ENCODE peak calls at places on chromosomes 2 and 18, in eight cellular contexts. One of them, this sample, is unnamed.

GRCh38 chr2:176454893-176455810 is 185.9 kb downstream of the MTX2 start:
- DNase-seq in globus pallidus: peak
- DNase-seq in anterior cingulate cortex: peak
- DNase-seq in stimulated activated CD8-positive, alpha-beta memory T cell treated with anti-CD3 and anti-CD28 coated beads, Interleukin-4, amount 100 ng/mL, for 1 hour: peak
- DNase-seq in activated T-helper 2 cell treated with anti-CD3 and anti-CD28 coated beads, Interferon-gamma antibody, Interleukin-2, Interleukin-4, amounts not matched to agents 10 μg/mL and 5 μg/mL and 100 μg/mL, durations not matched to agents 14 hours and 24 hours and 36 hours: peak
- DNase-seq in AG08396: peak
- DNase-seq in nucleus accumbens: peak
- DNase-seq in dermis microvascular lymphatic vessel endothelial cell: peak
- DNase-seq in this sample: peak

GRCh38 chr18:63677490-63678225 is 16.0 kb upstream of the SERPINB3 start:
- DNase-seq in globus pallidus: no peak
- DNase-seq in anterior cingulate cortex: no peak
- DNase-seq in stimulated activated CD8-positive, alpha-beta memory T cell treated with anti-CD3 and anti-CD28 coated beads, Interleukin-4, amount 100 ng/mL, for 1 hour: no peak
- DNase-seq in activated T-helper 2 cell treated with anti-CD3 and anti-CD28 coated beads, Interferon-gamma antibody, Interleukin-2, Interleukin-4, amounts not matched to agents 10 μg/mL and 5 μg/mL and 100 μg/mL, durations not matched to agents 14 hours and 24 hours and 36 hours: no peak
- DNase-seq in AG08396: no peak
- DNase-seq in nucleus accumbens: no peak
- DNase-seq in dermis microvascular lymphatic vessel endothelial cell: no peak
- DNase-seq in this sample: no peak

GRCh38 chr2:17857016-17857415 is 21.5 kb upstream of the KCNS3 start:
- DNase-seq in globus pallidus: no peak
- DNase-seq in anterior cingulate cortex: no peak
- DNase-seq in stimulated activated CD8-positive, alpha-beta memory T cell treated with anti-CD3 and anti-CD28 coated beads, Interleukin-4, amount 100 ng/mL, for 1 hour: no peak
- DNase-seq in activated T-helper 2 cell treated with anti-CD3 and anti-CD28 coated beads, Interferon-gamma antibody, Interleukin-2, Interleukin-4, amounts not matched to agents 10 μg/mL and 5 μg/mL and 100 μg/mL, durations not matched to agents 14 hours and 24 hours and 36 hours: no peak
- DNase-seq in AG08396: no peak
- DNase-seq in nucleus accumbens: no peak
- DNase-seq in dermis microvascular lymphatic vessel endothelial cell: no peak
- DNase-seq in this sample: no peak

GRCh38 chr2:10169581-10169980 is 47.0 kb downstream of the RRM2 start:
- DNase-seq in globus pallidus: no peak
- DNase-seq in anterior cingulate cortex: no peak
- DNase-seq in stimulated activated CD8-positive, alpha-beta memory T cell treated with anti-CD3 and anti-CD28 coated beads, Interleukin-4, amount 100 ng/mL, for 1 hour: no peak
- DNase-seq in activated T-helper 2 cell treated with anti-CD3 and anti-CD28 coated beads, Interferon-gamma antibody, Interleukin-2, Interleukin-4, amounts not matched to agents 10 μg/mL and 5 μg/mL and 100 μg/mL, durations not matched to agents 14 hours and 24 hours and 36 hours: no peak
- DNase-seq in AG08396: no peak
- DNase-seq in nucleus accumbens: no peak
- DNase-seq in dermis microvascular lymphatic vessel endothelial cell: no peak
- DNase-seq in this sample: no peak

GRCh38 chr2:173708757-173709156 is 256.4 kb downstream of the SP3 start:
- DNase-seq in globus pallidus: no peak
- DNase-seq in anterior cingulate cortex: no peak
- DNase-seq in stimulated activated CD8-positive, alpha-beta memory T cell treated with anti-CD3 and anti-CD28 coated beads, Interleukin-4, amount 100 ng/mL, for 1 hour: no peak
- DNase-seq in activated T-helper 2 cell treated with anti-CD3 and anti-CD28 coated beads, Interferon-gamma antibody, Interleukin-2, Interleukin-4, amounts not matched to agents 10 μg/mL and 5 μg/mL and 100 μg/mL, durations not matched to agents 14 hours and 24 hours and 36 hours: no peak
- DNase-seq in AG08396: no peak
- DNase-seq in nucleus accumbens: no peak
- DNase-seq in dermis microvascular lymphatic vessel endothelial cell: no peak
- DNase-seq in this sample: no peak

GRCh38 chr2:39981877-39982276 is 202.8 kb upstream of the THUMPD2 start:
- DNase-seq in globus pallidus: no peak
- DNase-seq in anterior cingulate cortex: no peak
- DNase-seq in stimulated activated CD8-positive, alpha-beta memory T cell treated with anti-CD3 and anti-CD28 coated beads, Interleukin-4, amount 100 ng/mL, for 1 hour: no peak
- DNase-seq in activated T-helper 2 cell treated with anti-CD3 and anti-CD28 coated beads, Interferon-gamma antibody, Interleukin-2, Interleukin-4, amounts not matched to agents 10 μg/mL and 5 μg/mL and 100 μg/mL, durations not matched to agents 14 hours and 24 hours and 36 hours: no peak
- DNase-seq in AG08396: no peak
- DNase-seq in nucleus accumbens: no peak
- DNase-seq in dermis microvascular lymphatic vessel endothelial cell: no peak
- DNase-seq in this sample: no peak

GRCh38 chr18:62660741-62661140 is 54.6 kb upstream of the PHLPP1 start:
- DNase-seq in globus pallidus: no peak
- DNase-seq in anterior cingulate cortex: no peak
- DNase-seq in stimulated activated CD8-positive, alpha-beta memory T cell treated with anti-CD3 and anti-CD28 coated beads, Interleukin-4, amount 100 ng/mL, for 1 hour: no peak
- DNase-seq in activated T-helper 2 cell treated with anti-CD3 and anti-CD28 coated beads, Interferon-gamma antibody, Interleukin-2, Interleukin-4, amounts not matched to agents 10 μg/mL and 5 μg/mL and 100 μg/mL, durations not matched to agents 14 hours and 24 hours and 36 hours: no peak
- DNase-seq in AG08396: no peak
- DNase-seq in nucleus accumbens: no peak
- DNase-seq in dermis microvascular lymphatic vessel endothelial cell: no peak
- DNase-seq in this sample: no peak

GRCh38 chr2:222295368-222296041 is 3.3 kb downstream of the PAX3 start:
- DNase-seq in globus pallidus: no peak
- DNase-seq in anterior cingulate cortex: no peak
- DNase-seq in stimulated activated CD8-positive, alpha-beta memory T cell treated with anti-CD3 and anti-CD28 coated beads, Interleukin-4, amount 100 ng/mL, for 1 hour: no peak
- DNase-seq in activated T-helper 2 cell treated with anti-CD3 and anti-CD28 coated beads, Interferon-gamma antibody, Interleukin-2, Interleukin-4, amounts not matched to agents 10 μg/mL and 5 μg/mL and 100 μg/mL, durations not matched to agents 14 hours and 24 hours and 36 hours: no peak
- DNase-seq in AG08396: no peak
- DNase-seq in nucleus accumbens: no peak
- DNase-seq in dermis microvascular lymphatic vessel endothelial cell: no peak
- DNase-seq in this sample: no peak

GRCh38 chr2:106531676-106532075 is 44.5 kb downstream of the CD8B2 start:
- DNase-seq in globus pallidus: no peak
- DNase-seq in anterior cingulate cortex: no peak
- DNase-seq in stimulated activated CD8-positive, alpha-beta memory T cell treated with anti-CD3 and anti-CD28 coated beads, Interleukin-4, amount 100 ng/mL, for 1 hour: no peak
- DNase-seq in activated T-helper 2 cell treated with anti-CD3 and anti-CD28 coated beads, Interferon-gamma antibody, Interleukin-2, Interleukin-4, amounts not matched to agents 10 μg/mL and 5 μg/mL and 100 μg/mL, durations not matched to agents 14 hours and 24 hours and 36 hours: no peak
- DNase-seq in AG08396: no peak
- DNase-seq in nucleus accumbens: no peak
- DNase-seq in dermis microvascular lymphatic vessel endothelial cell: no peak
- DNase-seq in this sample: no peak

GRCh38 chr2:20593072-20594034 is 57.5 kb downstream of the HS1BP3 start:
- DNase-seq in globus pallidus: no peak
- DNase-seq in anterior cingulate cortex: no peak
- DNase-seq in stimulated activated CD8-positive, alpha-beta memory T cell treated with anti-CD3 and anti-CD28 coated beads, Interleukin-4, amount 100 ng/mL, for 1 hour: no peak
- DNase-seq in activated T-helper 2 cell treated with anti-CD3 and anti-CD28 coated beads, Interferon-gamma antibody, Interleukin-2, Interleukin-4, amounts not matched to agents 10 μg/mL and 5 μg/mL and 100 μg/mL, durations not matched to agents 14 hours and 24 hours and 36 hours: no peak
- DNase-seq in AG08396: peak
- DNase-seq in nucleus accumbens: no peak
- DNase-seq in dermis microvascular lymphatic vessel endothelial cell: no peak
- DNase-seq in this sample: no peak

GRCh38 chr2:234980476-234981187 is 28.8 kb downstream of the SH3BP4 start:
- DNase-seq in globus pallidus: no peak
- DNase-seq in anterior cingulate cortex: no peak
- DNase-seq in stimulated activated CD8-positive, alpha-beta memory T cell treated with anti-CD3 and anti-CD28 coated beads, Interleukin-4, amount 100 ng/mL, for 1 hour: no peak
- DNase-seq in activated T-helper 2 cell treated with anti-CD3 and anti-CD28 coated beads, Interferon-gamma antibody, Interleukin-2, Interleukin-4, amounts not matched to agents 10 μg/mL and 5 μg/mL and 100 μg/mL, durations not matched to agents 14 hours and 24 hours and 36 hours: no peak
- DNase-seq in AG08396: no peak
- DNase-seq in nucleus accumbens: no peak
- DNase-seq in dermis microvascular lymphatic vessel endothelial cell: no peak
- DNase-seq in this sample: no peak

GRCh38 chr2:88500691-88501090 is 48.2 kb upstream of the FOXI3 start:
- DNase-seq in globus pallidus: no peak
- DNase-seq in anterior cingulate cortex: no peak
- DNase-seq in stimulated activated CD8-positive, alpha-beta memory T cell treated with anti-CD3 and anti-CD28 coated beads, Interleukin-4, amount 100 ng/mL, for 1 hour: no peak
- DNase-seq in activated T-helper 2 cell treated with anti-CD3 and anti-CD28 coated beads, Interferon-gamma antibody, Interleukin-2, Interleukin-4, amounts not matched to agents 10 μg/mL and 5 μg/mL and 100 μg/mL, durations not matched to agents 14 hours and 24 hours and 36 hours: no peak
- DNase-seq in AG08396: no peak
- DNase-seq in nucleus accumbens: no peak
- DNase-seq in dermis microvascular lymphatic vessel endothelial cell: no peak
- DNase-seq in this sample: no peak

GRCh38 chr2:203566161-203566560 is 31.1 kb upstream of the RAPH1 start:
- DNase-seq in globus pallidus: no peak
- DNase-seq in anterior cingulate cortex: no peak
- DNase-seq in stimulated activated CD8-positive, alpha-beta memory T cell treated with anti-CD3 and anti-CD28 coated beads, Interleukin-4, amount 100 ng/mL, for 1 hour: no peak
- DNase-seq in activated T-helper 2 cell treated with anti-CD3 and anti-CD28 coated beads, Interferon-gamma antibody, Interleukin-2, Interleukin-4, amounts not matched to agents 10 μg/mL and 5 μg/mL and 100 μg/mL, durations not matched to agents 14 hours and 24 hours and 36 hours: no peak
- DNase-seq in AG08396: no peak
- DNase-seq in nucleus accumbens: no peak
- DNase-seq in dermis microvascular lymphatic vessel endothelial cell: no peak
- DNase-seq in this sample: no peak

GRCh38 chr2:193793914-193794313 is 1599.2 kb upstream of the TMEFF2 start:
- DNase-seq in globus pallidus: no peak
- DNase-seq in anterior cingulate cortex: no peak
- DNase-seq in stimulated activated CD8-positive, alpha-beta memory T cell treated with anti-CD3 and anti-CD28 coated beads, Interleukin-4, amount 100 ng/mL, for 1 hour: no peak
- DNase-seq in activated T-helper 2 cell treated with anti-CD3 and anti-CD28 coated beads, Interferon-gamma antibody, Interleukin-2, Interleukin-4, amounts not matched to agents 10 μg/mL and 5 μg/mL and 100 μg/mL, durations not matched to agents 14 hours and 24 hours and 36 hours: no peak
- DNase-seq in AG08396: no peak
- DNase-seq in nucleus accumbens: no peak
- DNase-seq in dermis microvascular lymphatic vessel endothelial cell: no peak
- DNase-seq in this sample: no peak

GRCh38 chr18:48792141-48792540 is 158.6 kb downstream of the SMAD7 start:
- DNase-seq in globus pallidus: no peak
- DNase-seq in anterior cingulate cortex: no peak
- DNase-seq in stimulated activated CD8-positive, alpha-beta memory T cell treated with anti-CD3 and anti-CD28 coated beads, Interleukin-4, amount 100 ng/mL, for 1 hour: no peak
- DNase-seq in activated T-helper 2 cell treated with anti-CD3 and anti-CD28 coated beads, Interferon-gamma antibody, Interleukin-2, Interleukin-4, amounts not matched to agents 10 μg/mL and 5 μg/mL and 100 μg/mL, durations not matched to agents 14 hours and 24 hours and 36 hours: no peak
- DNase-seq in AG08396: no peak
- DNase-seq in nucleus accumbens: no peak
- DNase-seq in dermis microvascular lymphatic vessel endothelial cell: no peak
- DNase-seq in this sample: no peak

GRCh38 chr2:217379807-217380206 is 519.9 kb upstream of the TNP1 start:
- DNase-seq in globus pallidus: no peak
- DNase-seq in anterior cingulate cortex: no peak
- DNase-seq in stimulated activated CD8-positive, alpha-beta memory T cell treated with anti-CD3 and anti-CD28 coated beads, Interleukin-4, amount 100 ng/mL, for 1 hour: no peak
- DNase-seq in activated T-helper 2 cell treated with anti-CD3 and anti-CD28 coated beads, Interferon-gamma antibody, Interleukin-2, Interleukin-4, amounts not matched to agents 10 μg/mL and 5 μg/mL and 100 μg/mL, durations not matched to agents 14 hours and 24 hours and 36 hours: no peak
- DNase-seq in AG08396: no peak
- DNase-seq in nucleus accumbens: no peak
- DNase-seq in dermis microvascular lymphatic vessel endothelial cell: no peak
- DNase-seq in this sample: no peak

GRCh38 chr2:68747918-68748317 is 13.3 kb downstream of the ARHGAP25 start:
- DNase-seq in globus pallidus: no peak
- DNase-seq in anterior cingulate cortex: no peak
- DNase-seq in stimulated activated CD8-positive, alpha-beta memory T cell treated with anti-CD3 and anti-CD28 coated beads, Interleukin-4, amount 100 ng/mL, for 1 hour: no peak
- DNase-seq in activated T-helper 2 cell treated with anti-CD3 and anti-CD28 coated beads, Interferon-gamma antibody, Interleukin-2, Interleukin-4, amounts not matched to agents 10 μg/mL and 5 μg/mL and 100 μg/mL, durations not matched to agents 14 hours and 24 hours and 36 hours: no peak
- DNase-seq in AG08396: no peak
- DNase-seq in nucleus accumbens: no peak
- DNase-seq in dermis microvascular lymphatic vessel endothelial cell: no peak
- DNase-seq in this sample: no peak

GRCh38 chr2:126748929-126749518 is 93.1 kb downstream of the GYPC start:
- DNase-seq in globus pallidus: no peak
- DNase-seq in anterior cingulate cortex: no peak
- DNase-seq in stimulated activated CD8-positive, alpha-beta memory T cell treated with anti-CD3 and anti-CD28 coated beads, Interleukin-4, amount 100 ng/mL, for 1 hour: no peak
- DNase-seq in activated T-helper 2 cell treated with anti-CD3 and anti-CD28 coated beads, Interferon-gamma antibody, Interleukin-2, Interleukin-4, amounts not matched to agents 10 μg/mL and 5 μg/mL and 100 μg/mL, durations not matched to agents 14 hours and 24 hours and 36 hours: no peak
- DNase-seq in AG08396: no peak
- DNase-seq in nucleus accumbens: no peak
- DNase-seq in dermis microvascular lymphatic vessel endothelial cell: no peak
- DNase-seq in this sample: no peak

GRCh38 chr2:142165790-142166189 is 35.0 kb upstream of the LRP1B start:
- DNase-seq in globus pallidus: peak
- DNase-seq in anterior cingulate cortex: no peak
- DNase-seq in stimulated activated CD8-positive, alpha-beta memory T cell treated with anti-CD3 and anti-CD28 coated beads, Interleukin-4, amount 100 ng/mL, for 1 hour: no peak
- DNase-seq in activated T-helper 2 cell treated with anti-CD3 and anti-CD28 coated beads, Interferon-gamma antibody, Interleukin-2, Interleukin-4, amounts not matched to agents 10 μg/mL and 5 μg/mL and 100 μg/mL, durations not matched to agents 14 hours and 24 hours and 36 hours: no peak
- DNase-seq in AG08396: peak
- DNase-seq in nucleus accumbens: no peak
- DNase-seq in dermis microvascular lymphatic vessel endothelial cell: peak
- DNase-seq in this sample: no peak

GRCh38 chr2:20507166-20507692 is 60.4 kb downstream of the RHOB start:
- DNase-seq in globus pallidus: no peak
- DNase-seq in anterior cingulate cortex: no peak
- DNase-seq in stimulated activated CD8-positive, alpha-beta memory T cell treated with anti-CD3 and anti-CD28 coated beads, Interleukin-4, amount 100 ng/mL, for 1 hour: no peak
- DNase-seq in activated T-helper 2 cell treated with anti-CD3 and anti-CD28 coated beads, Interferon-gamma antibody, Interleukin-2, Interleukin-4, amounts not matched to agents 10 μg/mL and 5 μg/mL and 100 μg/mL, durations not matched to agents 14 hours and 24 hours and 36 hours: no peak
- DNase-seq in AG08396: no peak
- DNase-seq in nucleus accumbens: no peak
- DNase-seq in dermis microvascular lymphatic vessel endothelial cell: no peak
- DNase-seq in this sample: no peak

GRCh38 chr2:107303964-107304363 is 418.0 kb upstream of the ST6GAL2 start:
- DNase-seq in globus pallidus: no peak
- DNase-seq in anterior cingulate cortex: no peak
- DNase-seq in stimulated activated CD8-positive, alpha-beta memory T cell treated with anti-CD3 and anti-CD28 coated beads, Interleukin-4, amount 100 ng/mL, for 1 hour: no peak
- DNase-seq in activated T-helper 2 cell treated with anti-CD3 and anti-CD28 coated beads, Interferon-gamma antibody, Interleukin-2, Interleukin-4, amounts not matched to agents 10 μg/mL and 5 μg/mL and 100 μg/mL, durations not matched to agents 14 hours and 24 hours and 36 hours: no peak
- DNase-seq in AG08396: no peak
- DNase-seq in nucleus accumbens: no peak
- DNase-seq in dermis microvascular lymphatic vessel endothelial cell: no peak
- DNase-seq in this sample: no peak

GRCh38 chr2:235527806-235528480 is 34.1 kb downstream of the AGAP1 start:
- DNase-seq in globus pallidus: no peak
- DNase-seq in anterior cingulate cortex: no peak
- DNase-seq in stimulated activated CD8-positive, alpha-beta memory T cell treated with anti-CD3 and anti-CD28 coated beads, Interleukin-4, amount 100 ng/mL, for 1 hour: no peak
- DNase-seq in activated T-helper 2 cell treated with anti-CD3 and anti-CD28 coated beads, Interferon-gamma antibody, Interleukin-2, Interleukin-4, amounts not matched to agents 10 μg/mL and 5 μg/mL and 100 μg/mL, durations not matched to agents 14 hours and 24 hours and 36 hours: no peak
- DNase-seq in AG08396: no peak
- DNase-seq in nucleus accumbens: no peak
- DNase-seq in dermis microvascular lymphatic vessel endothelial cell: no peak
- DNase-seq in this sample: no peak

GRCh38 chr2:218980800-218981389 is 4.1 kb downstream of the FEV start:
- DNase-seq in globus pallidus: no peak
- DNase-seq in anterior cingulate cortex: no peak
- DNase-seq in stimulated activated CD8-positive, alpha-beta memory T cell treated with anti-CD3 and anti-CD28 coated beads, Interleukin-4, amount 100 ng/mL, for 1 hour: no peak
- DNase-seq in activated T-helper 2 cell treated with anti-CD3 and anti-CD28 coated beads, Interferon-gamma antibody, Interleukin-2, Interleukin-4, amounts not matched to agents 10 μg/mL and 5 μg/mL and 100 μg/mL, durations not matched to agents 14 hours and 24 hours and 36 hours: no peak
- DNase-seq in AG08396: no peak
- DNase-seq in nucleus accumbens: no peak
- DNase-seq in dermis microvascular lymphatic vessel endothelial cell: no peak
- DNase-seq in this sample: peak

GRCh38 chr18:25739356-25739755 is 351.1 kb downstream of the SS18 start:
- DNase-seq in globus pallidus: no peak
- DNase-seq in anterior cingulate cortex: no peak
- DNase-seq in stimulated activated CD8-positive, alpha-beta memory T cell treated with anti-CD3 and anti-CD28 coated beads, Interleukin-4, amount 100 ng/mL, for 1 hour: no peak
- DNase-seq in activated T-helper 2 cell treated with anti-CD3 and anti-CD28 coated beads, Interferon-gamma antibody, Interleukin-2, Interleukin-4, amounts not matched to agents 10 μg/mL and 5 μg/mL and 100 μg/mL, durations not matched to agents 14 hours and 24 hours and 36 hours: no peak
- DNase-seq in AG08396: no peak
- DNase-seq in nucleus accumbens: no peak
- DNase-seq in dermis microvascular lymphatic vessel endothelial cell: no peak
- DNase-seq in this sample: no peak

GRCh38 chr2:39179974-39180960 is 59.4 kb upstream of the SOS1 start:
- DNase-seq in globus pallidus: no peak
- DNase-seq in anterior cingulate cortex: no peak
- DNase-seq in stimulated activated CD8-positive, alpha-beta memory T cell treated with anti-CD3 and anti-CD28 coated beads, Interleukin-4, amount 100 ng/mL, for 1 hour: no peak
- DNase-seq in activated T-helper 2 cell treated with anti-CD3 and anti-CD28 coated beads, Interferon-gamma antibody, Interleukin-2, Interleukin-4, amounts not matched to agents 10 μg/mL and 5 μg/mL and 100 μg/mL, durations not matched to agents 14 hours and 24 hours and 36 hours: no peak
- DNase-seq in AG08396: no peak
- DNase-seq in nucleus accumbens: no peak
- DNase-seq in dermis microvascular lymphatic vessel endothelial cell: no peak
- DNase-seq in this sample: no peak

GRCh38 chr2:155733091-155733870 is 599.2 kb downstream of the NR4A2 start:
- DNase-seq in globus pallidus: peak
- DNase-seq in anterior cingulate cortex: no peak
- DNase-seq in stimulated activated CD8-positive, alpha-beta memory T cell treated with anti-CD3 and anti-CD28 coated beads, Interleukin-4, amount 100 ng/mL, for 1 hour: no peak
- DNase-seq in activated T-helper 2 cell treated with anti-CD3 and anti-CD28 coated beads, Interferon-gamma antibody, Interleukin-2, Interleukin-4, amounts not matched to agents 10 μg/mL and 5 μg/mL and 100 μg/mL, durations not matched to agents 14 hours and 24 hours and 36 hours: no peak
- DNase-seq in AG08396: no peak
- DNase-seq in nucleus accumbens: peak
- DNase-seq in dermis microvascular lymphatic vessel endothelial cell: no peak
- DNase-seq in this sample: no peak

GRCh38 chr2:71380665-71381064 is 49.1 kb downstream of the ZNF638 start:
- DNase-seq in globus pallidus: no peak
- DNase-seq in anterior cingulate cortex: no peak
- DNase-seq in stimulated activated CD8-positive, alpha-beta memory T cell treated with anti-CD3 and anti-CD28 coated beads, Interleukin-4, amount 100 ng/mL, for 1 hour: no peak
- DNase-seq in activated T-helper 2 cell treated with anti-CD3 and anti-CD28 coated beads, Interferon-gamma antibody, Interleukin-2, Interleukin-4, amounts not matched to agents 10 μg/mL and 5 μg/mL and 100 μg/mL, durations not matched to agents 14 hours and 24 hours and 36 hours: no peak
- DNase-seq in AG08396: no peak
- DNase-seq in nucleus accumbens: no peak
- DNase-seq in dermis microvascular lymphatic vessel endothelial cell: no peak
- DNase-seq in this sample: no peak

GRCh38 chr2:109055435-109055834 is 66.4 kb upstream of the EDAR start:
- DNase-seq in globus pallidus: no peak
- DNase-seq in anterior cingulate cortex: no peak
- DNase-seq in stimulated activated CD8-positive, alpha-beta memory T cell treated with anti-CD3 and anti-CD28 coated beads, Interleukin-4, amount 100 ng/mL, for 1 hour: no peak
- DNase-seq in activated T-helper 2 cell treated with anti-CD3 and anti-CD28 coated beads, Interferon-gamma antibody, Interleukin-2, Interleukin-4, amounts not matched to agents 10 μg/mL and 5 μg/mL and 100 μg/mL, durations not matched to agents 14 hours and 24 hours and 36 hours: no peak
- DNase-seq in AG08396: no peak
- DNase-seq in nucleus accumbens: no peak
- DNase-seq in dermis microvascular lymphatic vessel endothelial cell: no peak
- DNase-seq in this sample: no peak

GRCh38 chr18:35110554-35111058 is 69.4 kb downstream of the MAPRE2 start:
- DNase-seq in globus pallidus: no peak
- DNase-seq in anterior cingulate cortex: no peak
- DNase-seq in stimulated activated CD8-positive, alpha-beta memory T cell treated with anti-CD3 and anti-CD28 coated beads, Interleukin-4, amount 100 ng/mL, for 1 hour: no peak
- DNase-seq in activated T-helper 2 cell treated with anti-CD3 and anti-CD28 coated beads, Interferon-gamma antibody, Interleukin-2, Interleukin-4, amounts not matched to agents 10 μg/mL and 5 μg/mL and 100 μg/mL, durations not matched to agents 14 hours and 24 hours and 36 hours: no peak
- DNase-seq in AG08396: no peak
- DNase-seq in nucleus accumbens: no peak
- DNase-seq in dermis microvascular lymphatic vessel endothelial cell: no peak
- DNase-seq in this sample: no peak

GRCh38 chr2:71613953-71614925 is 160.9 kb downstream of the DYSF start:
- DNase-seq in globus pallidus: no peak
- DNase-seq in anterior cingulate cortex: no peak
- DNase-seq in stimulated activated CD8-positive, alpha-beta memory T cell treated with anti-CD3 and anti-CD28 coated beads, Interleukin-4, amount 100 ng/mL, for 1 hour: no peak
- DNase-seq in activated T-helper 2 cell treated with anti-CD3 and anti-CD28 coated beads, Interferon-gamma antibody, Interleukin-2, Interleukin-4, amounts not matched to agents 10 μg/mL and 5 μg/mL and 100 μg/mL, durations not matched to agents 14 hours and 24 hours and 36 hours: peak
- DNase-seq in AG08396: no peak
- DNase-seq in nucleus accumbens: no peak
- DNase-seq in dermis microvascular lymphatic vessel endothelial cell: no peak
- DNase-seq in this sample: no peak

GRCh38 chr2:100286318-100286717 is 36.0 kb downstream of the LONRF2 start:
- DNase-seq in globus pallidus: no peak
- DNase-seq in anterior cingulate cortex: no peak
- DNase-seq in stimulated activated CD8-positive, alpha-beta memory T cell treated with anti-CD3 and anti-CD28 coated beads, Interleukin-4, amount 100 ng/mL, for 1 hour: no peak
- DNase-seq in activated T-helper 2 cell treated with anti-CD3 and anti-CD28 coated beads, Interferon-gamma antibody, Interleukin-2, Interleukin-4, amounts not matched to agents 10 μg/mL and 5 μg/mL and 100 μg/mL, durations not matched to agents 14 hours and 24 hours and 36 hours: no peak
- DNase-seq in AG08396: no peak
- DNase-seq in nucleus accumbens: no peak
- DNase-seq in dermis microvascular lymphatic vessel endothelial cell: no peak
- DNase-seq in this sample: no peak

GRCh38 chr2:152585830-152586484 is 131.3 kb downstream of the PRPF40A start:
- DNase-seq in globus pallidus: no peak
- DNase-seq in anterior cingulate cortex: no peak
- DNase-seq in stimulated activated CD8-positive, alpha-beta memory T cell treated with anti-CD3 and anti-CD28 coated beads, Interleukin-4, amount 100 ng/mL, for 1 hour: no peak
- DNase-seq in activated T-helper 2 cell treated with anti-CD3 and anti-CD28 coated beads, Interferon-gamma antibody, Interleukin-2, Interleukin-4, amounts not matched to agents 10 μg/mL and 5 μg/mL and 100 μg/mL, durations not matched to agents 14 hours and 24 hours and 36 hours: no peak
- DNase-seq in AG08396: peak
- DNase-seq in nucleus accumbens: no peak
- DNase-seq in dermis microvascular lymphatic vessel endothelial cell: no peak
- DNase-seq in this sample: no peak

GRCh38 chr2:67945976-67946375 is 116.8 kb downstream of the C1D start:
- DNase-seq in globus pallidus: no peak
- DNase-seq in anterior cingulate cortex: no peak
- DNase-seq in stimulated activated CD8-positive, alpha-beta memory T cell treated with anti-CD3 and anti-CD28 coated beads, Interleukin-4, amount 100 ng/mL, for 1 hour: no peak
- DNase-seq in activated T-helper 2 cell treated with anti-CD3 and anti-CD28 coated beads, Interferon-gamma antibody, Interleukin-2, Interleukin-4, amounts not matched to agents 10 μg/mL and 5 μg/mL and 100 μg/mL, durations not matched to agents 14 hours and 24 hours and 36 hours: no peak
- DNase-seq in AG08396: no peak
- DNase-seq in nucleus accumbens: no peak
- DNase-seq in dermis microvascular lymphatic vessel endothelial cell: peak
- DNase-seq in this sample: no peak

GRCh38 chr2:54360055-54360792 is 95.9 kb upstream of the SPTBN1 start:
- DNase-seq in globus pallidus: peak
- DNase-seq in anterior cingulate cortex: no peak
- DNase-seq in stimulated activated CD8-positive, alpha-beta memory T cell treated with anti-CD3 and anti-CD28 coated beads, Interleukin-4, amount 100 ng/mL, for 1 hour: no peak
- DNase-seq in activated T-helper 2 cell treated with anti-CD3 and anti-CD28 coated beads, Interferon-gamma antibody, Interleukin-2, Interleukin-4, amounts not matched to agents 10 μg/mL and 5 μg/mL and 100 μg/mL, durations not matched to agents 14 hours and 24 hours and 36 hours: no peak
- DNase-seq in AG08396: peak
- DNase-seq in nucleus accumbens: no peak
- DNase-seq in dermis microvascular lymphatic vessel endothelial cell: peak
- DNase-seq in this sample: no peak

This sample was measured in D721Med.